ENCODE peak calls at places on chromosomes 4 and X, in ten cellular contexts. One of them, this sample, is unnamed.

GRCh38 chr4:125070869-125071268 is 243.9 kb upstream of the FAT4 start:
- DNase-seq in RPMI7951: no peak
- DNase-seq in hypothalamus: no peak
- DNase-seq in HuH-7.5: no peak
- DNase-seq in CD14-positive monocyte: no peak
- DNase-seq in AG04450: no peak
- DNase-seq in sigmoid colon: no peak
- DNase-seq in cardiac fibroblast: no peak
- DNase-seq in COR-L47: peak; percentile 9
- DNase-seq in aorta: no peak
- DNase-seq in this sample: no peak

GRCh38 chrX:18354369-18355329 is at the start of gene SCML2:
- DNase-seq in cardiac fibroblast: peak; percentile 37
- DNase-seq in COR-L47: no peak
- DNase-seq in HuH-7.5: peak; percentile 23
- DNase-seq in hypothalamus: peak; percentile 15
- DNase-seq in sigmoid colon: peak; percentile 69
- DNase-seq in RPMI7951: peak; percentile 31
- DNase-seq in AG04450: no peak
- DNase-seq in CD14-positive monocyte: no peak
- DNase-seq in aorta: no peak
- DNase-seq in this sample: no peak

GRCh38 chrX:131322646-131323045 is 33.5 kb upstream of the IGSF1 start:
- DNase-seq in hypothalamus: no peak
- DNase-seq in sigmoid colon: no peak
- DNase-seq in COR-L47: no peak
- DNase-seq in aorta: no peak
- DNase-seq in AG04450: no peak
- DNase-seq in RPMI7951: peak; percentile 13
- DNase-seq in CD14-positive monocyte: no peak
- DNase-seq in cardiac fibroblast: no peak
- DNase-seq in HuH-7.5: no peak
- DNase-seq in this sample: no peak

GRCh38 chr4:186881521-186882220 is 158.0 kb upstream of the FAT1 start:
- DNase-seq in sigmoid colon: no peak
- DNase-seq in COR-L47: no peak
- DNase-seq in RPMI7951: peak; percentile 68
- DNase-seq in hypothalamus: no peak
- DNase-seq in CD14-positive monocyte: no peak
- DNase-seq in cardiac fibroblast: no peak
- DNase-seq in HuH-7.5: no peak
- DNase-seq in aorta: no peak
- DNase-seq in AG04450: peak; percentile 16
- DNase-seq in this sample: peak; percentile 50

GRCh38 chr4:37793562-37793961 is 32.9 kb upstream of the PGM2 start:
- DNase-seq in AG04450: no peak
- DNase-seq in aorta: no peak
- DNase-seq in sigmoid colon: no peak
- DNase-seq in CD14-positive monocyte: no peak
- DNase-seq in HuH-7.5: no peak
- DNase-seq in cardiac fibroblast: peak; percentile 49
- DNase-seq in RPMI7951: peak; percentile 21
- DNase-seq in COR-L47: peak; percentile 23
- DNase-seq in hypothalamus: no peak
- DNase-seq in this sample: no peak

GRCh38 chr4:121243476-121243875 is 79.4 kb upstream of the TNIP3 start:
- DNase-seq in CD14-positive monocyte: no peak
- DNase-seq in aorta: no peak
- DNase-seq in HuH-7.5: no peak
- DNase-seq in cardiac fibroblast: no peak
- DNase-seq in hypothalamus: no peak
- DNase-seq in sigmoid colon: no peak
- DNase-seq in AG04450: no peak
- DNase-seq in COR-L47: no peak
- DNase-seq in RPMI7951: no peak
- DNase-seq in this sample: no peak

GRCh38 chr4:103244251-103244650 is 46.1 kb upstream of the CENPE start:
- DNase-seq in COR-L47: no peak
- DNase-seq in cardiac fibroblast: no peak
- DNase-seq in RPMI7951: no peak
- DNase-seq in AG04450: no peak
- DNase-seq in hypothalamus: no peak
- DNase-seq in aorta: no peak
- DNase-seq in sigmoid colon: no peak
- DNase-seq in HuH-7.5: no peak
- DNase-seq in CD14-positive monocyte: no peak
- DNase-seq in this sample: no peak

GRCh38 chrX:23799469-23800065 is 16.6 kb downstream of the SAT1 start:
- DNase-seq in HuH-7.5: no peak
- DNase-seq in aorta: no peak
- DNase-seq in AG04450: no peak
- DNase-seq in CD14-positive monocyte: no peak
- DNase-seq in cardiac fibroblast: peak; percentile 80
- DNase-seq in COR-L47: no peak
- DNase-seq in hypothalamus: no peak
- DNase-seq in sigmoid colon: no peak
- DNase-seq in RPMI7951: no peak
- DNase-seq in this sample: no peak

GRCh38 chr4:169492436-169493163 is 119.8 kb downstream of the NEK1 start:
- DNase-seq in AG04450: no peak
- DNase-seq in cardiac fibroblast: peak; percentile 60
- DNase-seq in aorta: no peak
- DNase-seq in RPMI7951: peak; percentile 36
- DNase-seq in CD14-positive monocyte: no peak
- DNase-seq in HuH-7.5: peak; percentile 27
- DNase-seq in sigmoid colon: no peak
- DNase-seq in COR-L47: peak; percentile 23
- DNase-seq in hypothalamus: no peak
- DNase-seq in this sample: no peak

GRCh38 chr4:336099-336892 is 1.3 kb upstream of the ZNF141 start:
- DNase-seq in CD14-positive monocyte: no peak
- DNase-seq in HuH-7.5: no peak
- DNase-seq in aorta: peak; percentile 59
- DNase-seq in RPMI7951: no peak
- DNase-seq in cardiac fibroblast: peak; percentile 22
- DNase-seq in hypothalamus: no peak
- DNase-seq in COR-L47: no peak
- DNase-seq in AG04450: no peak
- DNase-seq in sigmoid colon: peak; percentile 70
- DNase-seq in this sample: no peak

GRCh38 chrX:151517421-151517820 is 46.1 kb upstream of the PASD1 start:
- DNase-seq in RPMI7951: no peak
- DNase-seq in hypothalamus: no peak
- DNase-seq in COR-L47: no peak
- DNase-seq in AG04450: no peak
- DNase-seq in HuH-7.5: no peak
- DNase-seq in aorta: no peak
- DNase-seq in cardiac fibroblast: no peak
- DNase-seq in CD14-positive monocyte: no peak
- DNase-seq in sigmoid colon: no peak
- DNase-seq in this sample: no peak

GRCh38 chr4:140092094-140092820 is 61.7 kb downstream of the MAML3 start:
- DNase-seq in sigmoid colon: no peak
- DNase-seq in HuH-7.5: no peak
- DNase-seq in aorta: no peak
- DNase-seq in RPMI7951: peak; percentile 74
- DNase-seq in cardiac fibroblast: no peak
- DNase-seq in CD14-positive monocyte: no peak
- DNase-seq in hypothalamus: peak; percentile 17
- DNase-seq in AG04450: no peak
- DNase-seq in COR-L47: peak; percentile 92
- DNase-seq in this sample: no peak

GRCh38 chrX:116010939-116011338 is 159.6 kb upstream of the AGTR2 start:
- DNase-seq in AG04450: no peak
- DNase-seq in COR-L47: no peak
- DNase-seq in cardiac fibroblast: no peak
- DNase-seq in CD14-positive monocyte: no peak
- DNase-seq in hypothalamus: no peak
- DNase-seq in sigmoid colon: no peak
- DNase-seq in RPMI7951: no peak
- DNase-seq in HuH-7.5: no peak
- DNase-seq in aorta: no peak
- DNase-seq in this sample: no peak

GRCh38 chrX:17829526-17829925 is 31.6 kb downstream of the RAI2 start:
- DNase-seq in RPMI7951: no peak
- DNase-seq in sigmoid colon: no peak
- DNase-seq in COR-L47: no peak
- DNase-seq in aorta: no peak
- DNase-seq in HuH-7.5: no peak
- DNase-seq in AG04450: no peak
- DNase-seq in CD14-positive monocyte: no peak
- DNase-seq in cardiac fibroblast: no peak
- DNase-seq in hypothalamus: no peak
- DNase-seq in this sample: no peak

GRCh38 chr4:3866813-3867129 is 100.6 kb downstream of the ADRA2C start:
- DNase-seq in CD14-positive monocyte: no peak
- DNase-seq in AG04450: no peak
- DNase-seq in cardiac fibroblast: no peak
- DNase-seq in aorta: no peak
- DNase-seq in sigmoid colon: no peak
- DNase-seq in RPMI7951: no peak
- DNase-seq in hypothalamus: no peak
- DNase-seq in HuH-7.5: no peak
- DNase-seq in COR-L47: no peak
- DNase-seq in this sample: no peak

GRCh38 chrX:10259716-10260115 is 102.9 kb downstream of the CLCN4 start:
- DNase-seq in AG04450: no peak
- DNase-seq in HuH-7.5: no peak
- DNase-seq in RPMI7951: no peak
- DNase-seq in aorta: no peak
- DNase-seq in hypothalamus: no peak
- DNase-seq in COR-L47: no peak
- DNase-seq in CD14-positive monocyte: no peak
- DNase-seq in sigmoid colon: no peak
- DNase-seq in cardiac fibroblast: peak; percentile 50
- DNase-seq in this sample: peak; percentile 66

GRCh38 chr4:151231915-151232595 is 44.9 kb upstream of the PRSS48 start:
- DNase-seq in COR-L47: no peak
- DNase-seq in aorta: no peak
- DNase-seq in cardiac fibroblast: peak; percentile 41
- DNase-seq in CD14-positive monocyte: no peak
- DNase-seq in hypothalamus: no peak
- DNase-seq in sigmoid colon: no peak
- DNase-seq in RPMI7951: no peak
- DNase-seq in HuH-7.5: no peak
- DNase-seq in AG04450: no peak
- DNase-seq in this sample: no peak

GRCh38 chr4:87270144-87270543 is 49.7 kb upstream of the KLHL8 start:
- DNase-seq in COR-L47: peak; percentile 52
- DNase-seq in RPMI7951: peak; percentile 44
- DNase-seq in aorta: no peak
- DNase-seq in AG04450: peak; percentile 1
- DNase-seq in CD14-positive monocyte: no peak
- DNase-seq in hypothalamus: peak; percentile 18
- DNase-seq in cardiac fibroblast: peak; percentile 79
- DNase-seq in sigmoid colon: no peak
- DNase-seq in HuH-7.5: peak; percentile 36
- DNase-seq in this sample: no peak

GRCh38 chrX:327660-328126 is 9.1 kb upstream of the GTPBP6 start:
- DNase-seq in hypothalamus: no peak
- DNase-seq in AG04450: no peak
- DNase-seq in RPMI7951: no peak
- DNase-seq in aorta: peak; percentile 41
- DNase-seq in CD14-positive monocyte: peak; percentile 44
- DNase-seq in COR-L47: no peak
- DNase-seq in HuH-7.5: no peak
- DNase-seq in cardiac fibroblast: no peak
- DNase-seq in sigmoid colon: peak; percentile 61
- DNase-seq in this sample: no peak

GRCh38 chr4:105613326-105613725 is 60.9 kb downstream of the ARHGEF38 start:
- DNase-seq in COR-L47: peak; percentile 77
- DNase-seq in hypothalamus: no peak
- DNase-seq in aorta: no peak
- DNase-seq in RPMI7951: no peak
- DNase-seq in AG04450: no peak
- DNase-seq in HuH-7.5: no peak
- DNase-seq in CD14-positive monocyte: no peak
- DNase-seq in sigmoid colon: no peak
- DNase-seq in cardiac fibroblast: no peak
- DNase-seq in this sample: no peak

GRCh38 chrX:105190252-105190853 is 30.1 kb downstream of the TEX13A start:
- DNase-seq in COR-L47: no peak
- DNase-seq in HuH-7.5: no peak
- DNase-seq in hypothalamus: no peak
- DNase-seq in AG04450: no peak
- DNase-seq in sigmoid colon: no peak
- DNase-seq in CD14-positive monocyte: no peak
- DNase-seq in RPMI7951: peak; percentile 2
- DNase-seq in cardiac fibroblast: peak; percentile 40
- DNase-seq in aorta: no peak
- DNase-seq in this sample: no peak

GRCh38 chrX:39690541-39691415 is 407.0 kb downstream of the BCOR start:
- DNase-seq in HuH-7.5: no peak
- DNase-seq in sigmoid colon: no peak
- DNase-seq in hypothalamus: no peak
- DNase-seq in cardiac fibroblast: no peak
- DNase-seq in aorta: no peak
- DNase-seq in AG04450: no peak
- DNase-seq in RPMI7951: no peak
- DNase-seq in CD14-positive monocyte: no peak
- DNase-seq in COR-L47: no peak
- DNase-seq in this sample: no peak

GRCh38 chr4:21757281-21757680 is 191.3 kb downstream of the KCNIP4 start:
- DNase-seq in AG04450: no peak
- DNase-seq in cardiac fibroblast: no peak
- DNase-seq in COR-L47: no peak
- DNase-seq in CD14-positive monocyte: no peak
- DNase-seq in aorta: no peak
- DNase-seq in sigmoid colon: no peak
- DNase-seq in hypothalamus: no peak
- DNase-seq in RPMI7951: no peak
- DNase-seq in HuH-7.5: no peak
- DNase-seq in this sample: no peak

GRCh38 chr4:20684852-20685763 is 15.2 kb upstream of the PACRGL start:
- DNase-seq in AG04450: peak; percentile 3
- DNase-seq in HuH-7.5: no peak
- DNase-seq in CD14-positive monocyte: no peak
- DNase-seq in cardiac fibroblast: peak; percentile 36
- DNase-seq in sigmoid colon: no peak
- DNase-seq in hypothalamus: no peak
- DNase-seq in RPMI7951: peak; percentile 23
- DNase-seq in aorta: no peak
- DNase-seq in COR-L47: peak; percentile 27
- DNase-seq in this sample: no peak

GRCh38 chr4:59960143-59960542 is 1240.0 kb upstream of the ADGRL3 start:
- DNase-seq in sigmoid colon: no peak
- DNase-seq in CD14-positive monocyte: no peak
- DNase-seq in aorta: no peak
- DNase-seq in AG04450: no peak
- DNase-seq in HuH-7.5: no peak
- DNase-seq in COR-L47: no peak
- DNase-seq in cardiac fibroblast: no peak
- DNase-seq in RPMI7951: no peak
- DNase-seq in hypothalamus: no peak
- DNase-seq in this sample: no peak

GRCh38 chr4:160848489-160848888 is 1315.3 kb downstream of the FSTL5 start:
- DNase-seq in HuH-7.5: no peak
- DNase-seq in hypothalamus: no peak
- DNase-seq in COR-L47: no peak
- DNase-seq in RPMI7951: no peak
- DNase-seq in cardiac fibroblast: no peak
- DNase-seq in AG04450: no peak
- DNase-seq in aorta: no peak
- DNase-seq in CD14-positive monocyte: no peak
- DNase-seq in sigmoid colon: no peak
- DNase-seq in this sample: no peak

GRCh38 chr4:117134386-117134785 is 49.0 kb upstream of the TRAM1L1 start:
- DNase-seq in hypothalamus: peak; percentile 10
- DNase-seq in sigmoid colon: no peak
- DNase-seq in cardiac fibroblast: peak; percentile 53
- DNase-seq in AG04450: peak; percentile 60
- DNase-seq in HuH-7.5: no peak
- DNase-seq in CD14-positive monocyte: no peak
- DNase-seq in RPMI7951: peak; percentile 77
- DNase-seq in aorta: no peak
- DNase-seq in COR-L47: peak; percentile 39
- DNase-seq in this sample: no peak

GRCh38 chr4:82084747-82085146 is 289.0 kb downstream of the HNRNPD start:
- DNase-seq in AG04450: no peak
- DNase-seq in sigmoid colon: no peak
- DNase-seq in CD14-positive monocyte: no peak
- DNase-seq in COR-L47: no peak
- DNase-seq in cardiac fibroblast: no peak
- DNase-seq in RPMI7951: no peak
- DNase-seq in aorta: no peak
- DNase-seq in hypothalamus: no peak
- DNase-seq in HuH-7.5: no peak
- DNase-seq in this sample: no peak

This sample was measured in BJ.